ENCODE peak calls at places on chromosomes 11 and 22, in four cellular contexts. One of them, this sample, is unnamed.

GRCh38 chr22:43441216-43441615 is 29.4 kb downstream of the MPPED1 start:
- DNase-seq in IMR-90: no peak
- DNase-seq in GM23338: no peak
- DNase-seq in hepatocyte: no peak
- DNase-seq in this sample: no peak

GRCh38 chr22:26502688-26503561 is 9.3 kb downstream of the TFIP11 start:
- DNase-seq in IMR-90: peak; percentile 51
- DNase-seq in GM23338: peak; percentile 90
- DNase-seq in hepatocyte: peak; percentile 48
- DNase-seq in this sample: peak; percentile 18

GRCh38 chr11:76628408-76628947 is 42.1 kb downstream of the LRRC32 start:
- DNase-seq in IMR-90: no peak
- DNase-seq in GM23338: no peak
- DNase-seq in hepatocyte: no peak
- DNase-seq in this sample: no peak

GRCh38 chr11:129013737-129014475 is 71.2 kb upstream of the TP53AIP1 start:
- DNase-seq in IMR-90: no peak
- DNase-seq in GM23338: no peak
- DNase-seq in hepatocyte: peak; percentile 54
- DNase-seq in this sample: peak; percentile 95

GRCh38 chr11:134367781-134368180 is 36.0 kb downstream of the GLB1L2 start:
- DNase-seq in IMR-90: no peak
- DNase-seq in GM23338: no peak
- DNase-seq in hepatocyte: no peak
- DNase-seq in this sample: no peak

GRCh38 chr11:103541186-103541795 is 432.1 kb downstream of the DYNC2H1 start:
- DNase-seq in IMR-90: no peak
- DNase-seq in GM23338: peak; percentile 14
- DNase-seq in hepatocyte: peak; percentile 11
- DNase-seq in this sample: no peak

GRCh38 chr11:69958308-69958707 is 119.8 kb upstream of the ANO1 start:
- DNase-seq in IMR-90: peak; percentile 93
- DNase-seq in GM23338: no peak
- DNase-seq in hepatocyte: peak; percentile 54
- DNase-seq in this sample: peak; percentile 59

GRCh38 chr11:114472661-114473060 is 33.4 kb downstream of the REXO2 start:
- DNase-seq in IMR-90: no peak
- DNase-seq in GM23338: no peak
- DNase-seq in hepatocyte: no peak
- DNase-seq in this sample: no peak

GRCh38 chr11:16902182-16902581 is 112.0 kb downstream of the PLEKHA7 start:
- DNase-seq in IMR-90: peak; percentile 21
- DNase-seq in GM23338: no peak
- DNase-seq in hepatocyte: no peak
- DNase-seq in this sample: peak; percentile 77

GRCh38 chr22:19822301-19823117 is 32.2 kb downstream of the GNB1L start:
- DNase-seq in IMR-90: no peak
- DNase-seq in GM23338: no peak
- DNase-seq in hepatocyte: peak; percentile 3
- DNase-seq in this sample: no peak

GRCh38 chr11:17531818-17532131 is 12.4 kb downstream of the USH1C start:
- DNase-seq in IMR-90: peak; percentile 64
- DNase-seq in GM23338: no peak
- DNase-seq in hepatocyte: peak; percentile 80
- DNase-seq in this sample: no peak

GRCh38 chr22:17130199-17130598 is 9.0 kb upstream of the TMEM121B start:
- DNase-seq in IMR-90: peak; percentile 34
- DNase-seq in GM23338: no peak
- DNase-seq in hepatocyte: no peak
- DNase-seq in this sample: no peak

GRCh38 chr11:120128392-120129172 is 9.3 kb downstream of the TRIM29 start:
- DNase-seq in IMR-90: peak; percentile 8
- DNase-seq in GM23338: no peak
- DNase-seq in hepatocyte: peak; percentile 80
- DNase-seq in this sample: peak; percentile 90

GRCh38 chr22:29704528-29705285 is 15.1 kb upstream of the CABP7 start:
- DNase-seq in IMR-90: peak; percentile 76
- DNase-seq in GM23338: no peak
- DNase-seq in hepatocyte: peak; percentile 56
- DNase-seq in this sample: peak; percentile 60

GRCh38 chr22:25030636-25031035 is 78.1 kb downstream of the KIAA1671 start:
- DNase-seq in IMR-90: no peak
- DNase-seq in GM23338: no peak
- DNase-seq in hepatocyte: no peak
- DNase-seq in this sample: no peak

GRCh38 chr22:27461470-27461869 is 340.1 kb downstream of the MN1 start:
- DNase-seq in IMR-90: peak; percentile 92
- DNase-seq in GM23338: peak; percentile 88
- DNase-seq in hepatocyte: no peak
- DNase-seq in this sample: peak; percentile 70

GRCh38 chr22:25545677-25546076 is 18.8 kb upstream of the GRK3 start:
- DNase-seq in IMR-90: no peak
- DNase-seq in GM23338: no peak
- DNase-seq in hepatocyte: no peak
- DNase-seq in this sample: no peak

GRCh38 chr11:65204646-65205601 is 23.2 kb downstream of the CAPN1 start:
- DNase-seq in IMR-90: peak; percentile 13
- DNase-seq in GM23338: peak; percentile 88
- DNase-seq in hepatocyte: peak; percentile 58
- DNase-seq in this sample: peak; percentile 59

GRCh38 chr22:36397767-36398093 is 10.0 kb upstream of the MYH9 start:
- DNase-seq in IMR-90: no peak
- DNase-seq in GM23338: no peak
- DNase-seq in hepatocyte: no peak
- DNase-seq in this sample: no peak

GRCh38 chr22:26835929-26836528 is 178.6 kb downstream of the MIAT start:
- DNase-seq in IMR-90: peak; percentile 23
- DNase-seq in GM23338: peak; percentile 94
- DNase-seq in hepatocyte: peak; percentile 55
- DNase-seq in this sample: peak; percentile 45

GRCh38 chr11:17600316-17601205 is 53.5 kb downstream of the OTOG start:
- DNase-seq in IMR-90: no peak
- DNase-seq in GM23338: peak; percentile 21
- DNase-seq in hepatocyte: no peak
- DNase-seq in this sample: no peak

GRCh38 chr11:77672276-77672675 is 34.7 kb upstream of the CLNS1A start:
- DNase-seq in IMR-90: peak; percentile 99
- DNase-seq in GM23338: no peak
- DNase-seq in hepatocyte: peak; percentile 73
- DNase-seq in this sample: peak; percentile 85

GRCh38 chr11:76067099-76067498 is 139.2 kb downstream of the WNT11 start:
- DNase-seq in IMR-90: peak; percentile 35
- DNase-seq in GM23338: no peak
- DNase-seq in hepatocyte: no peak
- DNase-seq in this sample: no peak

GRCh38 chr11:106072804-106073203 is 4.3 kb downstream of the KBTBD3 start:
- DNase-seq in IMR-90: no peak
- DNase-seq in GM23338: no peak
- DNase-seq in hepatocyte: no peak
- DNase-seq in this sample: no peak

GRCh38 chr11:117771197-117771596 is 25.8 kb downstream of the DSCAML1 start:
- DNase-seq in IMR-90: no peak
- DNase-seq in GM23338: no peak
- DNase-seq in hepatocyte: no peak
- DNase-seq in this sample: no peak

GRCh38 chr11:93623179-93623578 is 38.3 kb upstream of the CEP295 start:
- DNase-seq in IMR-90: no peak
- DNase-seq in GM23338: peak; percentile 62
- DNase-seq in hepatocyte: peak; percentile 19
- DNase-seq in this sample: no peak

GRCh38 chr22:46750861-46751260 is 11.6 kb upstream of the TBC1D22A start:
- DNase-seq in IMR-90: no peak
- DNase-seq in GM23338: no peak
- DNase-seq in hepatocyte: no peak
- DNase-seq in this sample: no peak

GRCh38 chr11:106493751-106494150 is 416.3 kb downstream of the AASDHPPT start:
- DNase-seq in IMR-90: peak; percentile 26
- DNase-seq in GM23338: no peak
- DNase-seq in hepatocyte: no peak
- DNase-seq in this sample: peak; percentile 89

GRCh38 chr11:61059260-61059752 is 43.0 kb upstream of the CD5 start:
- DNase-seq in IMR-90: no peak
- DNase-seq in GM23338: no peak
- DNase-seq in hepatocyte: no peak
- DNase-seq in this sample: no peak

GRCh38 chr11:61058583-61059259 is 43.6 kb upstream of the CD5 start:
- DNase-seq in IMR-90: no peak
- DNase-seq in GM23338: no peak
- DNase-seq in hepatocyte: no peak
- DNase-seq in this sample: no peak

GRCh38 chr11:61057615-61058014 is 44.7 kb upstream of the CD5 start:
- DNase-seq in IMR-90: no peak
- DNase-seq in GM23338: no peak
- DNase-seq in hepatocyte: no peak
- DNase-seq in this sample: no peak

GRCh38 chr11:61062181-61062955 is 39.9 kb upstream of the CD5 start:
- DNase-seq in IMR-90: no peak
- DNase-seq in GM23338: no peak
- DNase-seq in hepatocyte: no peak
- DNase-seq in this sample: no peak

GRCh38 chr11:61061081-61061826 is 41.0 kb upstream of the CD5 start:
- DNase-seq in IMR-90: no peak
- DNase-seq in GM23338: no peak
- DNase-seq in hepatocyte: no peak
- DNase-seq in this sample: peak; percentile 81
- H3K4me2 ChIP-seq in IMR-90: no peak overlapping the region
- H3K4me2 ChIP-seq in GM23338: no peak overlapping the region
- H3K4me2 ChIP-seq in hepatocyte: no peak overlapping the region
- H3K4me2 ChIP-seq in this sample: peak overlapping the region; percentile 71

DNA sequence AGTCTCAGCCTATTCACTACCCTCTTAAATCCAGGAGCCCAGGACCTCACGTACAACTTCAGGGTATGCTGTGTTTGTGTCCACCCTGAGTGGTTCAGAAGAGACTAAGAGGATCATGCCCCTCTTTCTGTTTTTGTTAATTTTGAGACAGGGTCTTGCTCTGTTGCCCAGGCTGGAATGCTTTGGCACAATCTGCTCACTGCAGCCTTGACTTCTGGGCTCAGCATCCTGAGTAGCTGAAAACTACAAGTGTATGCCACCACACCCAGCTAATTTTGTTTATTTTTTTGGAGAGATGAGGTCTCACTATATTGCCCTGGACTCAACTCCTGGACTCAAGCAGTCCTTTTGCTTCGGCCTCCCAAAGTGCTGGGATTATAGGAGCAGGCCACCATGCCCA is 118.5 kb downstream of the NAT10 start:
- DNase-seq in IMR-90: no peak
- DNase-seq in GM23338: no peak
- DNase-seq in hepatocyte: no peak
- DNase-seq in this sample: no peak
- H3K4me2 ChIP-seq in IMR-90: no peak overlapping the region
- H3K4me2 ChIP-seq in GM23338: no peak overlapping the region
- H3K4me2 ChIP-seq in hepatocyte: peak overlapping the region; percentile 43
- H3K4me2 ChIP-seq in this sample: peak overlapping the region; percentile 64

GRCh38 chr11:58628446-58628845 is 6.0 kb downstream of the CNTF start:
- DNase-seq in IMR-90: peak; percentile 42
- DNase-seq in GM23338: no peak
- DNase-seq in hepatocyte: no peak
- DNase-seq in this sample: no peak
- H3K4me2 ChIP-seq in IMR-90: no peak overlapping the region
- H3K4me2 ChIP-seq in GM23338: no peak overlapping the region
- H3K4me2 ChIP-seq in hepatocyte: no peak overlapping the region
- H3K4me2 ChIP-seq in this sample: no peak overlapping the region

GRCh38 chr22:40019681-40020080 is 24.9 kb downstream of the FAM83F start:
- DNase-seq in IMR-90: no peak
- DNase-seq in GM23338: no peak
- DNase-seq in hepatocyte: no peak
- DNase-seq in this sample: no peak

GRCh38 chr22:40021401-40022000 is 26.7 kb downstream of the FAM83F start:
- DNase-seq in IMR-90: no peak
- DNase-seq in GM23338: no peak
- DNase-seq in hepatocyte: no peak
- DNase-seq in this sample: no peak

GRCh38 chr22:40019100-40019499 is 24.3 kb downstream of the FAM83F start:
- DNase-seq in IMR-90: no peak
- DNase-seq in GM23338: no peak
- DNase-seq in hepatocyte: no peak
- DNase-seq in this sample: no peak

GRCh38 chr22:40022536-40023225 is 27.9 kb downstream of the FAM83F start:
- DNase-seq in IMR-90: no peak
- DNase-seq in GM23338: no peak
- DNase-seq in hepatocyte: no peak
- DNase-seq in this sample: no peak

DNA sequence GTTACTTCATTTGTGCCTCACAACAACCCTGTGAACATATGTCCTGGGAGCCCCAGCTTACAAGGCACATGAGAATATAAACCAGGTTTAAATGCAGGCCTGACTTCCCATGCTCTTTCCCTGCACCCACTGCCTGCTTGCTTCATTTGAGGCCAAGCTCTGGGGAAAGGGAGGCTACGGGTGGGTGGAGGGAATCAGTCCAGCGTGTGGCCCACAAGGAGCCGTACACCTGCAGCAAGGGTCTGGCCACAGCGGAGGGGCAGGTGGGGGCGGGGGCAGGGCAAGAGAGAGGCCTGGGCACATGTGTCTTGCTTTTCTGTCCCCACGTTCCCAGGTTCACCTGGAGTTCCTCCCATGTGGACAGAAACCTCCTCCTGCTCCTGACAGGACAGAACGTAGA is 26.2 kb downstream of the FAM83F start:
- DNase-seq in IMR-90: no peak
- DNase-seq in GM23338: no peak
- DNase-seq in hepatocyte: no peak
- DNase-seq in this sample: no peak
- H3K4me2 ChIP-seq in IMR-90: no peak overlapping the region
- H3K4me2 ChIP-seq in GM23338: no peak overlapping the region
- H3K4me2 ChIP-seq in hepatocyte: no peak overlapping the region
- H3K4me2 ChIP-seq in this sample: no peak overlapping the region

GRCh38 chr11:130159139-130159538 is 443 bp upstream of the ST14 start:
- DNase-seq in IMR-90: no peak
- DNase-seq in GM23338: peak; percentile 19
- DNase-seq in hepatocyte: no peak
- DNase-seq in this sample: no peak
- H3K4me2 ChIP-seq in IMR-90: no peak overlapping the region
- H3K4me2 ChIP-seq in GM23338: peak overlapping the region; percentile 94
- H3K4me2 ChIP-seq in hepatocyte: peak overlapping the region; percentile 86
- H3K4me2 ChIP-seq in this sample: peak overlapping the region; percentile 76

DNA sequence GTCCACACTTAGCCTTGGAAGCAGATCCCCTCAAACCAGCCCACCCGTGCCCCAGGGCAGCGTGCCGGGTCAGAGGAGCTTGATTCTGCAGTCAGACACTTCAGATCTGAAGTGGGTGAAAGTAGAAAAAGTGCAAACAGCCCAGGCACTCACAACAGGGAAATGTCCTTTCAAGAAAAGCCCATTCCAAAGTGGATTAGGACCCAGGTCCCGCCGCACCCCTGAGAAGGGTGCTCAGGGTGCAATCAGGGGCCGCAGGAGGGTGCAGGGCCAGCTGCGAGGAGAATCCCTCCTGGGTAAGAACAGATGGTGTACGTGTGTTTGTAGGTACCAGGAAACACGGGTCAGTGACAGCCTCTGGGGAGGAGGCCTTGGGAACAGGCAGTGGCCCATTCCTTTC is 17.7 kb downstream of the ELFN2 start:
- DNase-seq in IMR-90: no peak
- DNase-seq in GM23338: no peak
- DNase-seq in hepatocyte: no peak
- DNase-seq in this sample: no peak
- H3K4me2 ChIP-seq in IMR-90: no peak overlapping the region
- H3K4me2 ChIP-seq in GM23338: no peak overlapping the region
- H3K4me2 ChIP-seq in hepatocyte: no peak overlapping the region
- H3K4me2 ChIP-seq in this sample: no peak overlapping the region

This sample was measured in PC-3.